ENCODE peak calls at places on chromosome 14, in seven cellular contexts. G, D, P, W, Y, C and H are unnamed samples.

GRCh38 chr14:65200454-65200853 is 98.1 kb upstream of the MAX start:
- DNase-seq in C (no peak), G (no peak), P (no peak), D (no peak), Y (no peak), W (no peak), H (no peak)

GRCh38 chr14:52342849-52343606 is 28.9 kb downstream of the PTGER2 start:
- DNase-seq in D (no peak), C (no peak), P (no peak), W (no peak), G (no peak), Y (no peak), H (no peak)

GRCh38 chr14:54317396-54317795 is 79.4 kb upstream of the CDKN3 start:
- DNase-seq in P (no peak), D (no peak), C (no peak), W (no peak), G (no peak), Y (no peak), H (no peak)

GRCh38 chr14:89237923-89238529 is 179.0 kb downstream of the FOXN3 start:
- DNase-seq in C (no peak), D (peak; percentile 6), G (no peak), W (no peak), P (no peak), Y (no peak), H (no peak)

GRCh38 chr14:63524537-63525155 is 18.5 kb downstream of the PPP2R5E start:
- DNase-seq in C (no peak), G (no peak), W (no peak), D (no peak), P (no peak), Y (no peak), H (no peak)

GRCh38 chr14:33408291-33408690 is 469.6 kb downstream of the NPAS3 start:
- DNase-seq in P (no peak), G (no peak), C (no peak), W (no peak), D (no peak), Y (no peak), H (no peak)

GRCh38 chr14:95507701-95508103 is 8.7 kb downstream of the SYNE3 start:
- DNase-seq in C (no peak), G (peak; percentile 61), Y (no peak), W (no peak), D (peak; percentile 30), P (no peak), H (no peak)

GRCh38 chr14:21056520-21057163 is 980 bp upstream of the RNASE8 start:
- DNase-seq in Y (no peak), P (no peak), W (no peak), D (no peak), C (no peak), G (no peak), H (no peak)

GRCh38 chr14:104661086-104661485 is 28.3 kb upstream of the INF2 start:
- DNase-seq in Y (no peak), G (no peak), P (no peak), C (no peak), D (no peak), W (no peak), H (no peak)

GRCh38 chr14:103284574-103285467 is 49.2 kb upstream of the EIF5 start:
- DNase-seq in D (no peak), Y (no peak), C (no peak), G (no peak), P (no peak), W (no peak), H (no peak)

GRCh38 chr14:100237735-100238418 is 1.1 kb upstream of the YY1 start:
- DNase-seq in D (peak; percentile 57), C (no peak), Y (peak; percentile 60), P (peak; percentile 28), W (no peak), G (peak; percentile 73), H (no peak)

GRCh38 chr14:95504135-95505029 is 12.1 kb downstream of the SYNE3 start:
- DNase-seq in G (no peak), C (no peak), W (no peak), Y (no peak), D (no peak), P (no peak), H (no peak)

GRCh38 chr14:72608391-72609204 is 285.3 kb downstream of the DPF3 start:
- DNase-seq in G (no peak), D (no peak), Y (no peak), P (no peak), C (no peak), W (no peak), H (peak; percentile 33)

GRCh38 chr14:59332727-59333126 is 132.5 kb downstream of the GPR135 start:
- DNase-seq in P (no peak), W (no peak), G (no peak), D (no peak), Y (no peak), C (no peak), H (no peak)

GRCh38 chr14:101102875-101103274 is 199.4 kb upstream of the RTL1 start:
- DNase-seq in D (no peak), G (no peak), W (no peak), Y (no peak), C (no peak), P (no peak), H (no peak)

GRCh38 chr14:88270781-88271180 is 52.3 kb downstream of the KCNK10 start:
- DNase-seq in W (no peak), P (no peak), Y (peak; percentile 55), C (no peak), D (no peak), G (no peak), H (no peak)

GRCh38 chr14:39432619-39433451 is 602 bp upstream of the FBXO33 start:
- DNase-seq in D (peak; percentile 90), Y (peak; percentile 88), C (peak; percentile 50), W (peak; percentile 70), P (no peak), G (peak; percentile 76), H (peak; percentile 89)